ENCODE peak calls at places on chromosome 17, in five cellular contexts. One of them, this sample, is unnamed.

GRCh38 chr17:16484445-16485169 is 7.4 kb downstream of the LRRC75A start:
- DNase-seq in right lobe of liver: no peak
- DNase-seq in HS-5: no peak
- DNase-seq in NCI-H2081: no peak
- DNase-seq in T-cell: no peak
- DNase-seq in this sample: no peak

GRCh38 chr17:52524238-52524637 is 365.7 kb upstream of the CA10 start:
- DNase-seq in HS-5: no peak
- DNase-seq in right lobe of liver: no peak
- DNase-seq in T-cell: no peak
- DNase-seq in NCI-H2081: no peak
- DNase-seq in this sample: no peak

GRCh38 chr17:33974276-33974675 is 280.8 kb upstream of the CCL2 start:
- DNase-seq in NCI-H2081: no peak
- DNase-seq in HS-5: no peak
- DNase-seq in right lobe of liver: no peak
- DNase-seq in T-cell: no peak
- DNase-seq in this sample: no peak

GRCh38 chr17:38747385-38748328 is 479 bp downstream of the PCGF2 start:
- DNase-seq in right lobe of liver: no peak
- DNase-seq in HS-5: no peak
- DNase-seq in T-cell: no peak
- DNase-seq in NCI-H2081: peak; percentile 47
- DNase-seq in this sample: no peak

GRCh38 chr17:44915727-44916058 is 393 bp upstream of the GFAP start:
- DNase-seq in HS-5: no peak
- DNase-seq in right lobe of liver: no peak
- DNase-seq in T-cell: no peak
- DNase-seq in NCI-H2081: no peak
- DNase-seq in this sample: no peak

GRCh38 chr17:12250973-12251372 is 230.3 kb downstream of the MAP2K4 start:
- DNase-seq in NCI-H2081: no peak
- DNase-seq in HS-5: no peak
- DNase-seq in T-cell: no peak
- DNase-seq in right lobe of liver: no peak
- DNase-seq in this sample: no peak

GRCh38 chr17:4789701-4789950 is 862 bp downstream of the GLTPD2 start:
- DNase-seq in NCI-H2081: no peak
- DNase-seq in right lobe of liver: no peak
- DNase-seq in HS-5: no peak
- DNase-seq in T-cell: no peak
- DNase-seq in this sample: no peak

GRCh38 chr17:2950846-2951245 is 112.6 kb downstream of the OR1D5 start:
- DNase-seq in right lobe of liver: peak; percentile 31
- DNase-seq in NCI-H2081: no peak
- DNase-seq in HS-5: no peak
- DNase-seq in T-cell: no peak
- DNase-seq in this sample: no peak

GRCh38 chr17:64627797-64628196 is 34.3 kb downstream of the SMURF2 start:
- DNase-seq in T-cell: no peak
- DNase-seq in HS-5: no peak
- DNase-seq in NCI-H2081: no peak
- DNase-seq in right lobe of liver: no peak
- DNase-seq in this sample: no peak

GRCh38 chr17:29133146-29133713 is 47.0 kb downstream of the MYO18A start:
- DNase-seq in HS-5: no peak
- DNase-seq in right lobe of liver: no peak
- DNase-seq in NCI-H2081: no peak
- DNase-seq in T-cell: no peak
- DNase-seq in this sample: peak; percentile 79

GRCh38 chr17:79991924-79992656 is 43.6 kb downstream of the TBC1D16 start:
- DNase-seq in NCI-H2081: peak; percentile 42
- DNase-seq in right lobe of liver: peak; percentile 77
- DNase-seq in HS-5: no peak
- DNase-seq in T-cell: no peak
- DNase-seq in this sample: no peak

GRCh38 chr17:31394544-31394943 is 3.1 kb downstream of the RAB11FIP4 start:
- DNase-seq in NCI-H2081: no peak
- DNase-seq in HS-5: no peak
- DNase-seq in right lobe of liver: peak; percentile 51
- DNase-seq in T-cell: peak; percentile 39
- DNase-seq in this sample: peak; percentile 62

GRCh38 chr17:48767263-48767774 is 38.8 kb upstream of the HOXB13 start:
- DNase-seq in NCI-H2081: no peak
- DNase-seq in T-cell: no peak
- DNase-seq in HS-5: no peak
- DNase-seq in right lobe of liver: no peak
- DNase-seq in this sample: no peak

GRCh38 chr17:74773871-74774286 is 2.3 kb downstream of the NAT9 start:
- DNase-seq in T-cell: no peak
- DNase-seq in NCI-H2081: no peak
- DNase-seq in HS-5: no peak
- DNase-seq in right lobe of liver: no peak
- DNase-seq in this sample: peak; percentile 30

GRCh38 chr17:40910441-40910841 is 25.4 kb upstream of the KRT20 start:
- DNase-seq in right lobe of liver: no peak
- DNase-seq in HS-5: no peak
- DNase-seq in NCI-H2081: no peak
- DNase-seq in T-cell: no peak
- DNase-seq in this sample: no peak